ENCODE peak calls at places on chromosome 1, in nine cellular contexts. One of them, this sample, is unnamed.

GRCh38 chr1:89126602-89127001 is 688 bp upstream of the GBP2 start:
- DNase-seq in stimulated activated CD4-positive, alpha-beta T cell treated with anti-CD3 and anti-CD28 coated beads, TNF-alpha, amount 100 ng/mL, for 4 hours: no peak
- DNase-seq in renal cortical epithelial cell: peak
- DNase-seq in GM12892: no peak
- DNase-seq in body of pancreas: no peak
- DNase-seq in activated naive CD4-positive, alpha-beta T cell: no peak
- DNase-seq in AG20443: no peak
- DNase-seq in activated T-cell treated with anti-CD3 and anti-CD28 coated beads for 1 hour: no peak
- DNase-seq in activated CD4-positive, alpha-beta T cell treated with anti-CD3 and anti-CD28 coated beads, Interleukin-2, amount 50 U/mL, for 1 hour: peak
- DNase-seq in this sample: no peak

GRCh38 chr1:204583909-204584632 is 67.9 kb downstream of the MDM4 start:
- DNase-seq in GM12892: no peak
- DNase-seq in activated CD4-positive, alpha-beta T cell treated with anti-CD3 and anti-CD28 coated beads, Interleukin-2, amount 50 U/mL, for 1 hour: no peak
- DNase-seq in stimulated activated CD4-positive, alpha-beta T cell treated with anti-CD3 and anti-CD28 coated beads, TNF-alpha, amount 100 ng/mL, for 4 hours: no peak
- DNase-seq in renal cortical epithelial cell: no peak
- DNase-seq in activated T-cell treated with anti-CD3 and anti-CD28 coated beads for 1 hour: no peak
- DNase-seq in activated naive CD4-positive, alpha-beta T cell: no peak
- DNase-seq in body of pancreas: no peak
- DNase-seq in AG20443: no peak
- DNase-seq in this sample: no peak

GRCh38 chr1:7401814-7402547 is 369.1 kb upstream of the VAMP3 start:
- DNase-seq in activated T-cell treated with anti-CD3 and anti-CD28 coated beads for 1 hour: no peak
- DNase-seq in stimulated activated CD4-positive, alpha-beta T cell treated with anti-CD3 and anti-CD28 coated beads, TNF-alpha, amount 100 ng/mL, for 4 hours: no peak
- DNase-seq in body of pancreas: no peak
- DNase-seq in renal cortical epithelial cell: peak
- DNase-seq in AG20443: peak
- DNase-seq in activated CD4-positive, alpha-beta T cell treated with anti-CD3 and anti-CD28 coated beads, Interleukin-2, amount 50 U/mL, for 1 hour: no peak
- DNase-seq in activated naive CD4-positive, alpha-beta T cell: no peak
- DNase-seq in GM12892: no peak
- DNase-seq in this sample: no peak

GRCh38 chr1:7549693-7550161 is 221.4 kb upstream of the VAMP3 start:
- DNase-seq in body of pancreas: no peak
- DNase-seq in renal cortical epithelial cell: peak
- DNase-seq in activated CD4-positive, alpha-beta T cell treated with anti-CD3 and anti-CD28 coated beads, Interleukin-2, amount 50 U/mL, for 1 hour: no peak
- DNase-seq in AG20443: no peak
- DNase-seq in activated T-cell treated with anti-CD3 and anti-CD28 coated beads for 1 hour: no peak
- DNase-seq in GM12892: no peak
- DNase-seq in stimulated activated CD4-positive, alpha-beta T cell treated with anti-CD3 and anti-CD28 coated beads, TNF-alpha, amount 100 ng/mL, for 4 hours: no peak
- DNase-seq in activated naive CD4-positive, alpha-beta T cell: no peak
- DNase-seq in this sample: no peak

GRCh38 chr1:211326528-211327340 is at the start of gene TRAF5:
- DNase-seq in activated CD4-positive, alpha-beta T cell treated with anti-CD3 and anti-CD28 coated beads, Interleukin-2, amount 50 U/mL, for 1 hour: peak
- DNase-seq in stimulated activated CD4-positive, alpha-beta T cell treated with anti-CD3 and anti-CD28 coated beads, TNF-alpha, amount 100 ng/mL, for 4 hours: no peak
- DNase-seq in GM12892: peak
- DNase-seq in AG20443: peak
- DNase-seq in activated T-cell treated with anti-CD3 and anti-CD28 coated beads for 1 hour: no peak
- DNase-seq in body of pancreas: peak
- DNase-seq in activated naive CD4-positive, alpha-beta T cell: no peak
- DNase-seq in renal cortical epithelial cell: no peak
- DNase-seq in this sample: peak

GRCh38 chr1:30888391-30888790 is 20.2 kb downstream of the SDC3 start:
- DNase-seq in activated naive CD4-positive, alpha-beta T cell: no peak
- DNase-seq in renal cortical epithelial cell: peak
- DNase-seq in activated CD4-positive, alpha-beta T cell treated with anti-CD3 and anti-CD28 coated beads, Interleukin-2, amount 50 U/mL, for 1 hour: no peak
- DNase-seq in GM12892: no peak
- DNase-seq in activated T-cell treated with anti-CD3 and anti-CD28 coated beads for 1 hour: no peak
- DNase-seq in AG20443: peak
- DNase-seq in stimulated activated CD4-positive, alpha-beta T cell treated with anti-CD3 and anti-CD28 coated beads, TNF-alpha, amount 100 ng/mL, for 4 hours: no peak
- DNase-seq in body of pancreas: no peak
- DNase-seq in this sample: no peak

GRCh38 chr1:2354511-2355407 is 36.6 kb downstream of the MORN1 start:
- DNase-seq in stimulated activated CD4-positive, alpha-beta T cell treated with anti-CD3 and anti-CD28 coated beads, TNF-alpha, amount 100 ng/mL, for 4 hours: no peak
- DNase-seq in activated T-cell treated with anti-CD3 and anti-CD28 coated beads for 1 hour: no peak
- DNase-seq in renal cortical epithelial cell: no peak
- DNase-seq in GM12892: no peak
- DNase-seq in activated naive CD4-positive, alpha-beta T cell: no peak
- DNase-seq in activated CD4-positive, alpha-beta T cell treated with anti-CD3 and anti-CD28 coated beads, Interleukin-2, amount 50 U/mL, for 1 hour: no peak
- DNase-seq in body of pancreas: no peak
- DNase-seq in AG20443: no peak
- DNase-seq in this sample: no peak

GRCh38 chr1:44693159-44693558 is 18.6 kb downstream of the ARMH1 start:
- DNase-seq in GM12892: no peak
- DNase-seq in activated naive CD4-positive, alpha-beta T cell: no peak
- DNase-seq in renal cortical epithelial cell: no peak
- DNase-seq in body of pancreas: no peak
- DNase-seq in activated CD4-positive, alpha-beta T cell treated with anti-CD3 and anti-CD28 coated beads, Interleukin-2, amount 50 U/mL, for 1 hour: no peak
- DNase-seq in stimulated activated CD4-positive, alpha-beta T cell treated with anti-CD3 and anti-CD28 coated beads, TNF-alpha, amount 100 ng/mL, for 4 hours: no peak
- DNase-seq in activated T-cell treated with anti-CD3 and anti-CD28 coated beads for 1 hour: no peak
- DNase-seq in AG20443: no peak
- DNase-seq in this sample: no peak

GRCh38 chr1:85427358-85427757 is 37.6 kb downstream of the DDAH1 start:
- DNase-seq in AG20443: no peak
- DNase-seq in activated naive CD4-positive, alpha-beta T cell: no peak
- DNase-seq in stimulated activated CD4-positive, alpha-beta T cell treated with anti-CD3 and anti-CD28 coated beads, TNF-alpha, amount 100 ng/mL, for 4 hours: no peak
- DNase-seq in activated CD4-positive, alpha-beta T cell treated with anti-CD3 and anti-CD28 coated beads, Interleukin-2, amount 50 U/mL, for 1 hour: no peak
- DNase-seq in body of pancreas: no peak
- DNase-seq in GM12892: no peak
- DNase-seq in renal cortical epithelial cell: no peak
- DNase-seq in activated T-cell treated with anti-CD3 and anti-CD28 coated beads for 1 hour: no peak
- DNase-seq in this sample: no peak

GRCh38 chr1:218481116-218481775 is 136.1 kb downstream of the TGFB2 start:
- DNase-seq in GM12892: no peak
- DNase-seq in stimulated activated CD4-positive, alpha-beta T cell treated with anti-CD3 and anti-CD28 coated beads, TNF-alpha, amount 100 ng/mL, for 4 hours: no peak
- DNase-seq in activated CD4-positive, alpha-beta T cell treated with anti-CD3 and anti-CD28 coated beads, Interleukin-2, amount 50 U/mL, for 1 hour: no peak
- DNase-seq in body of pancreas: no peak
- DNase-seq in AG20443: no peak
- DNase-seq in renal cortical epithelial cell: peak
- DNase-seq in activated T-cell treated with anti-CD3 and anti-CD28 coated beads for 1 hour: no peak
- DNase-seq in activated naive CD4-positive, alpha-beta T cell: no peak
- DNase-seq in this sample: no peak

GRCh38 chr1:241706257-241706656 is 54.2 kb downstream of the WDR64 start:
- DNase-seq in activated CD4-positive, alpha-beta T cell treated with anti-CD3 and anti-CD28 coated beads, Interleukin-2, amount 50 U/mL, for 1 hour: no peak
- DNase-seq in activated T-cell treated with anti-CD3 and anti-CD28 coated beads for 1 hour: no peak
- DNase-seq in GM12892: no peak
- DNase-seq in body of pancreas: no peak
- DNase-seq in renal cortical epithelial cell: peak
- DNase-seq in activated naive CD4-positive, alpha-beta T cell: no peak
- DNase-seq in AG20443: no peak
- DNase-seq in stimulated activated CD4-positive, alpha-beta T cell treated with anti-CD3 and anti-CD28 coated beads, TNF-alpha, amount 100 ng/mL, for 4 hours: no peak
- DNase-seq in this sample: no peak

GRCh38 chr1:150221552-150221951 is 14.4 kb downstream of the ANP32E start:
- DNase-seq in stimulated activated CD4-positive, alpha-beta T cell treated with anti-CD3 and anti-CD28 coated beads, TNF-alpha, amount 100 ng/mL, for 4 hours: no peak
- DNase-seq in body of pancreas: no peak
- DNase-seq in AG20443: peak
- DNase-seq in activated CD4-positive, alpha-beta T cell treated with anti-CD3 and anti-CD28 coated beads, Interleukin-2, amount 50 U/mL, for 1 hour: no peak
- DNase-seq in renal cortical epithelial cell: peak
- DNase-seq in activated naive CD4-positive, alpha-beta T cell: no peak
- DNase-seq in GM12892: no peak
- DNase-seq in activated T-cell treated with anti-CD3 and anti-CD28 coated beads for 1 hour: no peak
- DNase-seq in this sample: no peak

GRCh38 chr1:174448964-174449363 is 1.2 kb downstream of the GPR52 start:
- DNase-seq in activated naive CD4-positive, alpha-beta T cell: no peak
- DNase-seq in activated CD4-positive, alpha-beta T cell treated with anti-CD3 and anti-CD28 coated beads, Interleukin-2, amount 50 U/mL, for 1 hour: no peak
- DNase-seq in AG20443: no peak
- DNase-seq in renal cortical epithelial cell: no peak
- DNase-seq in stimulated activated CD4-positive, alpha-beta T cell treated with anti-CD3 and anti-CD28 coated beads, TNF-alpha, amount 100 ng/mL, for 4 hours: no peak
- DNase-seq in GM12892: no peak
- DNase-seq in activated T-cell treated with anti-CD3 and anti-CD28 coated beads for 1 hour: no peak
- DNase-seq in body of pancreas: no peak
- DNase-seq in this sample: no peak

GRCh38 chr1:236896716-236897115 is 101.6 kb downstream of the MTR start:
- DNase-seq in body of pancreas: no peak
- DNase-seq in stimulated activated CD4-positive, alpha-beta T cell treated with anti-CD3 and anti-CD28 coated beads, TNF-alpha, amount 100 ng/mL, for 4 hours: no peak
- DNase-seq in activated CD4-positive, alpha-beta T cell treated with anti-CD3 and anti-CD28 coated beads, Interleukin-2, amount 50 U/mL, for 1 hour: no peak
- DNase-seq in activated naive CD4-positive, alpha-beta T cell: no peak
- DNase-seq in AG20443: no peak
- DNase-seq in GM12892: no peak
- DNase-seq in renal cortical epithelial cell: no peak
- DNase-seq in activated T-cell treated with anti-CD3 and anti-CD28 coated beads for 1 hour: no peak
- DNase-seq in this sample: no peak

GRCh38 chr1:20584890-20585289 is 4.0 kb upstream of the CDA start:
- DNase-seq in activated naive CD4-positive, alpha-beta T cell: no peak
- DNase-seq in GM12892: no peak
- DNase-seq in activated CD4-positive, alpha-beta T cell treated with anti-CD3 and anti-CD28 coated beads, Interleukin-2, amount 50 U/mL, for 1 hour: no peak
- DNase-seq in AG20443: no peak
- DNase-seq in activated T-cell treated with anti-CD3 and anti-CD28 coated beads for 1 hour: no peak
- DNase-seq in renal cortical epithelial cell: peak
- DNase-seq in stimulated activated CD4-positive, alpha-beta T cell treated with anti-CD3 and anti-CD28 coated beads, TNF-alpha, amount 100 ng/mL, for 4 hours: no peak
- DNase-seq in body of pancreas: no peak
- DNase-seq in this sample: no peak

GRCh38 chr1:6251681-6252373 is 7.8 kb downstream of the HES3 start:
- DNase-seq in activated naive CD4-positive, alpha-beta T cell: no peak
- DNase-seq in activated CD4-positive, alpha-beta T cell treated with anti-CD3 and anti-CD28 coated beads, Interleukin-2, amount 50 U/mL, for 1 hour: no peak
- DNase-seq in activated T-cell treated with anti-CD3 and anti-CD28 coated beads for 1 hour: no peak
- DNase-seq in AG20443: no peak
- DNase-seq in renal cortical epithelial cell: no peak
- DNase-seq in body of pancreas: no peak
- DNase-seq in stimulated activated CD4-positive, alpha-beta T cell treated with anti-CD3 and anti-CD28 coated beads, TNF-alpha, amount 100 ng/mL, for 4 hours: no peak
- DNase-seq in GM12892: no peak
- DNase-seq in this sample: no peak

GRCh38 chr1:115469703-115470476 is 131.8 kb upstream of the NGF start:
- DNase-seq in activated T-cell treated with anti-CD3 and anti-CD28 coated beads for 1 hour: no peak
- DNase-seq in GM12892: peak
- DNase-seq in body of pancreas: peak
- DNase-seq in stimulated activated CD4-positive, alpha-beta T cell treated with anti-CD3 and anti-CD28 coated beads, TNF-alpha, amount 100 ng/mL, for 4 hours: no peak
- DNase-seq in renal cortical epithelial cell: peak
- DNase-seq in AG20443: peak
- DNase-seq in activated naive CD4-positive, alpha-beta T cell: no peak
- DNase-seq in activated CD4-positive, alpha-beta T cell treated with anti-CD3 and anti-CD28 coated beads, Interleukin-2, amount 50 U/mL, for 1 hour: no peak
- DNase-seq in this sample: no peak